ENCODE peak calls at places on chromosomes 7 and 10, in seven cellular contexts. M is NCI-H446, L is NB4, Y is left kidney, U is NCI-H2171 treated with DMSO at 0.1 percent for 48 hours, Z is GM23248, E is RWPE1. G is an unnamed sample.

GRCh38 chr7:80307251-80307856 is 172.7 kb downstream of the GNAI1 start:
- DNase-seq in M (peak; percentile 8), E (peak; percentile 11), Y (peak; percentile 33), U (no peak), L (no peak), Z (peak; percentile 84), G (no peak)

GRCh38 chr7:27283558-27283957 is 41.0 kb downstream of the EVX1 start:
- DNase-seq in U (no peak), E (no peak), L (no peak), Y (no peak), M (no peak), Z (no peak), G (no peak)

GRCh38 chr7:141534757-141535737 is 16.2 kb upstream of the AGK start:
- DNase-seq in Z (no peak), E (no peak), U (no peak), Y (no peak), M (no peak), L (no peak), G (no peak)

GRCh38 chr7:143003393-143004051 is 23.4 kb downstream of the OR9A2 start:
- DNase-seq in L (peak; percentile 73), U (peak; percentile 59), M (peak; percentile 48), Z (peak; percentile 62), E (peak; percentile 30), Y (peak; percentile 65), G (no peak)

GRCh38 chr7:120274482-120274881 is 1.5 kb downstream of the KCND2 start:
- DNase-seq in Z (no peak), E (no peak), L (no peak), Y (no peak), M (no peak), U (no peak), G (no peak)

GRCh38 chr10:29392376-29393021 is 103.6 kb downstream of the LYZL1 start:
- DNase-seq in Y (peak; percentile 85), Z (peak; percentile 64), U (peak; percentile 2), E (peak; percentile 38), L (peak; percentile 31), M (peak; percentile 30), G (no peak)

GRCh38 chr7:85095816-85096215 is 91.0 kb downstream of the SEMA3D start:
- DNase-seq in Z (peak; percentile 8), U (no peak), L (no peak), E (no peak), M (no peak), Y (no peak), G (no peak)

GRCh38 chr10:124222298-124223000 is 129.1 kb upstream of the CHST15 start:
- DNase-seq in Y (peak; percentile 47), U (no peak), L (no peak), Z (no peak), M (no peak), E (no peak), G (no peak)

GRCh38 chr10:132929953-132930640 is 12.3 kb downstream of the CFAP46 start:
- DNase-seq in Y (no peak), Z (no peak), M (no peak), L (peak; percentile 34), U (no peak), E (no peak), G (no peak)

GRCh38 chr7:130721486-130722277 is 12.3 kb downstream of the KLF14 start:
- DNase-seq in L (peak; percentile 72), Y (peak; percentile 95), U (peak; percentile 9), E (no peak), Z (peak; percentile 84), M (peak; percentile 38), G (peak; percentile 60)

GRCh38 chr10:102919992-102920736 is 2.1 kb downstream of the CNNM2 start:
- DNase-seq in E (no peak), Z (no peak), L (no peak), U (no peak), Y (peak; percentile 17), M (no peak), G (no peak)

GRCh38 chr7:200290-200689 is 7.9 kb downstream of the FAM20C start:
- DNase-seq in L (no peak), M (no peak), Y (no peak), U (no peak), E (no peak), Z (no peak), G (no peak)

GRCh38 chr10:113126506-113127192 is 176.6 kb downstream of the TCF7L2 start:
- DNase-seq in E (peak; percentile 81), L (peak; percentile 74), M (peak; percentile 16), Y (peak; percentile 91), U (peak; percentile 43), Z (peak; percentile 95), G (peak; percentile 66)

GRCh38 chr7:96605045-96605716 is 104.5 kb downstream of the SEM1 start:
- DNase-seq in L (no peak), Y (no peak), Z (no peak), E (no peak), U (no peak), M (no peak), G (no peak)

GRCh38 chr7:151428393-151429231 is 11.3 kb downstream of the CRYGN start:
- DNase-seq in L (peak; percentile 64), E (no peak), Z (peak; percentile 66), Y (peak; percentile 98), U (no peak), M (peak; percentile 68), G (no peak)

GRCh38 chr7:17770710-17771375 is 169.5 kb downstream of the SNX13 start:
- DNase-seq in U (peak; percentile 71), Y (no peak), L (peak; percentile 95), E (no peak), M (no peak), Z (no peak), G (no peak)

GRCh38 chr10:95290446-95290800 is 380 bp downstream of the PDLIM1 start:
- DNase-seq in Y (peak; percentile 70), M (no peak), U (no peak), L (no peak), Z (peak; percentile 54), E (no peak), G (no peak)

GRCh38 chr10:128623776-128624175 is 497.6 kb upstream of the MKI67 start:
- DNase-seq in L (no peak), U (no peak), Z (no peak), M (no peak), Y (peak; percentile 19), E (no peak), G (no peak)

GRCh38 chr10:43220971-43221418 is 45.9 kb downstream of the RASGEF1A start:
- DNase-seq in Z (no peak), M (no peak), U (no peak), L (no peak), E (no peak), Y (no peak), G (no peak)

GRCh38 chr10:12590682-12591642 is 241.6 kb downstream of the CAMK1D start:
- DNase-seq in U (no peak), Z (no peak), Y (no peak), E (no peak), M (no peak), L (no peak), G (no peak)

G was measured in ureter.